ENCODE peak calls at places on chromosome 11, in nine cellular contexts. One of them, this sample, is unnamed.

GRCh38 chr11:106409201-106409600 is 331.7 kb downstream of the AASDHPPT start:
- DNase-seq in esophagus squamous epithelium: no peak
- DNase-seq in prostate gland: no peak
- DNase-seq in sigmoid colon: no peak
- DNase-seq in keratinocyte: no peak
- DNase-seq in GM12865: no peak
- DNase-seq in heart right ventricle: no peak
- DNase-seq in left ventricle myocardium inferior: no peak
- DNase-seq in epithelial cell of proximal tubule: no peak
- DNase-seq in this sample: no peak

GRCh38 chr11:78801161-78801884 is 226.7 kb upstream of the NARS2 start:
- DNase-seq in esophagus squamous epithelium: no peak
- DNase-seq in prostate gland: peak
- DNase-seq in sigmoid colon: peak
- DNase-seq in keratinocyte: peak
- DNase-seq in GM12865: no peak
- DNase-seq in heart right ventricle: peak
- DNase-seq in left ventricle myocardium inferior: no peak
- DNase-seq in epithelial cell of proximal tubule: peak
- DNase-seq in this sample: peak

GRCh38 chr11:9315078-9315688 is 790 bp upstream of the TMEM41B start:
- DNase-seq in esophagus squamous epithelium: no peak
- DNase-seq in prostate gland: no peak
- DNase-seq in sigmoid colon: no peak
- DNase-seq in keratinocyte: no peak
- DNase-seq in GM12865: no peak
- DNase-seq in heart right ventricle: no peak
- DNase-seq in left ventricle myocardium inferior: no peak
- DNase-seq in epithelial cell of proximal tubule: no peak
- DNase-seq in this sample: no peak

GRCh38 chr11:33461726-33462125 is 204.5 kb downstream of the HIPK3 start:
- DNase-seq in esophagus squamous epithelium: no peak
- DNase-seq in prostate gland: no peak
- DNase-seq in sigmoid colon: no peak
- DNase-seq in keratinocyte: no peak
- DNase-seq in GM12865: no peak
- DNase-seq in heart right ventricle: no peak
- DNase-seq in left ventricle myocardium inferior: no peak
- DNase-seq in epithelial cell of proximal tubule: no peak
- DNase-seq in this sample: no peak

GRCh38 chr11:112652786-112653390 is 308.3 kb upstream of the NCAM1 start:
- DNase-seq in esophagus squamous epithelium: no peak
- DNase-seq in prostate gland: no peak
- DNase-seq in sigmoid colon: no peak
- DNase-seq in keratinocyte: no peak
- DNase-seq in GM12865: no peak
- DNase-seq in heart right ventricle: no peak
- DNase-seq in left ventricle myocardium inferior: no peak
- DNase-seq in epithelial cell of proximal tubule: no peak
- DNase-seq in this sample: no peak

GRCh38 chr11:17599460-17599925 is 52.4 kb downstream of the OTOG start:
- DNase-seq in esophagus squamous epithelium: no peak
- DNase-seq in prostate gland: no peak
- DNase-seq in sigmoid colon: peak
- DNase-seq in keratinocyte: no peak
- DNase-seq in GM12865: no peak
- DNase-seq in heart right ventricle: no peak
- DNase-seq in left ventricle myocardium inferior: no peak
- DNase-seq in epithelial cell of proximal tubule: no peak
- DNase-seq in this sample: peak

GRCh38 chr11:120977470-120977869 is 46.4 kb upstream of the TBCEL start:
- DNase-seq in esophagus squamous epithelium: no peak
- DNase-seq in prostate gland: no peak
- DNase-seq in sigmoid colon: no peak
- DNase-seq in keratinocyte: no peak
- DNase-seq in GM12865: no peak
- DNase-seq in heart right ventricle: no peak
- DNase-seq in left ventricle myocardium inferior: no peak
- DNase-seq in epithelial cell of proximal tubule: no peak
- DNase-seq in this sample: no peak

GRCh38 chr11:70668204-70669202 is 270.2 kb downstream of the CTTN start:
- DNase-seq in esophagus squamous epithelium: no peak
- DNase-seq in prostate gland: no peak
- DNase-seq in sigmoid colon: no peak
- DNase-seq in keratinocyte: no peak
- DNase-seq in GM12865: no peak
- DNase-seq in heart right ventricle: no peak
- DNase-seq in left ventricle myocardium inferior: no peak
- DNase-seq in epithelial cell of proximal tubule: no peak
- DNase-seq in this sample: no peak

GRCh38 chr11:134025086-134025437 is 43.8 kb upstream of the JAM3 start:
- DNase-seq in esophagus squamous epithelium: no peak
- DNase-seq in prostate gland: no peak
- DNase-seq in sigmoid colon: no peak
- DNase-seq in keratinocyte: no peak
- DNase-seq in GM12865: no peak
- DNase-seq in heart right ventricle: peak
- DNase-seq in left ventricle myocardium inferior: peak
- DNase-seq in epithelial cell of proximal tubule: no peak
- DNase-seq in this sample: no peak

GRCh38 chr11:1073261-1073724 is 1.4 kb upstream of the MUC2 start:
- DNase-seq in esophagus squamous epithelium: no peak
- DNase-seq in prostate gland: peak
- DNase-seq in sigmoid colon: peak
- DNase-seq in keratinocyte: no peak
- DNase-seq in GM12865: no peak
- DNase-seq in heart right ventricle: peak
- DNase-seq in left ventricle myocardium inferior: peak
- DNase-seq in epithelial cell of proximal tubule: no peak
- DNase-seq in this sample: peak

GRCh38 chr11:27524155-27524554 is 17.6 kb upstream of the LIN7C start:
- DNase-seq in esophagus squamous epithelium: no peak
- DNase-seq in prostate gland: no peak
- DNase-seq in sigmoid colon: no peak
- DNase-seq in keratinocyte: no peak
- DNase-seq in GM12865: no peak
- DNase-seq in heart right ventricle: no peak
- DNase-seq in left ventricle myocardium inferior: no peak
- DNase-seq in epithelial cell of proximal tubule: peak
- DNase-seq in this sample: no peak

GRCh38 chr11:131422491-131422890 is 52.1 kb downstream of the NTM start:
- DNase-seq in esophagus squamous epithelium: no peak
- DNase-seq in prostate gland: no peak
- DNase-seq in sigmoid colon: no peak
- DNase-seq in keratinocyte: no peak
- DNase-seq in GM12865: no peak
- DNase-seq in heart right ventricle: no peak
- DNase-seq in left ventricle myocardium inferior: no peak
- DNase-seq in epithelial cell of proximal tubule: no peak
- DNase-seq in this sample: no peak

GRCh38 chr11:130829801-130830562 is 86.3 kb downstream of the SNX19 start:
- DNase-seq in esophagus squamous epithelium: no peak
- DNase-seq in prostate gland: no peak
- DNase-seq in sigmoid colon: peak
- DNase-seq in keratinocyte: no peak
- DNase-seq in GM12865: no peak
- DNase-seq in heart right ventricle: peak
- DNase-seq in left ventricle myocardium inferior: peak
- DNase-seq in epithelial cell of proximal tubule: no peak
- DNase-seq in this sample: peak

GRCh38 chr11:73218106-73218829 is at the start of gene P2RY2:
- DNase-seq in esophagus squamous epithelium: no peak
- DNase-seq in prostate gland: peak
- DNase-seq in sigmoid colon: peak
- DNase-seq in keratinocyte: no peak
- DNase-seq in GM12865: peak
- DNase-seq in heart right ventricle: peak
- DNase-seq in left ventricle myocardium inferior: peak
- DNase-seq in epithelial cell of proximal tubule: no peak
- DNase-seq in this sample: peak

GRCh38 chr11:72334651-72335050 is 90.7 kb upstream of the PHOX2A start:
- DNase-seq in esophagus squamous epithelium: no peak
- DNase-seq in prostate gland: no peak
- DNase-seq in sigmoid colon: no peak
- DNase-seq in keratinocyte: no peak
- DNase-seq in GM12865: no peak
- DNase-seq in heart right ventricle: no peak
- DNase-seq in left ventricle myocardium inferior: no peak
- DNase-seq in epithelial cell of proximal tubule: no peak
- DNase-seq in this sample: no peak

GRCh38 chr11:10618490-10618889 is 50.0 kb upstream of the LYVE1 start:
- DNase-seq in esophagus squamous epithelium: no peak
- DNase-seq in prostate gland: no peak
- DNase-seq in sigmoid colon: peak
- DNase-seq in keratinocyte: no peak
- DNase-seq in GM12865: no peak
- DNase-seq in heart right ventricle: no peak
- DNase-seq in left ventricle myocardium inferior: no peak
- DNase-seq in epithelial cell of proximal tubule: no peak
- DNase-seq in this sample: no peak

GRCh38 chr11:17533782-17534415 is 10.3 kb downstream of the USH1C start:
- DNase-seq in esophagus squamous epithelium: no peak
- DNase-seq in prostate gland: no peak
- DNase-seq in sigmoid colon: no peak
- DNase-seq in keratinocyte: no peak
- DNase-seq in GM12865: no peak
- DNase-seq in heart right ventricle: no peak
- DNase-seq in left ventricle myocardium inferior: no peak
- DNase-seq in epithelial cell of proximal tubule: no peak
- DNase-seq in this sample: no peak

GRCh38 chr11:91707652-91708051 is 517.0 kb upstream of the FAT3 start:
- DNase-seq in esophagus squamous epithelium: no peak
- DNase-seq in prostate gland: no peak
- DNase-seq in sigmoid colon: no peak
- DNase-seq in keratinocyte: no peak
- DNase-seq in GM12865: no peak
- DNase-seq in heart right ventricle: no peak
- DNase-seq in left ventricle myocardium inferior: no peak
- DNase-seq in epithelial cell of proximal tubule: no peak
- DNase-seq in this sample: no peak

GRCh38 chr11:83970061-83970671 is 684.0 kb upstream of the CCDC90B start:
- DNase-seq in esophagus squamous epithelium: no peak
- DNase-seq in prostate gland: no peak
- DNase-seq in sigmoid colon: no peak
- DNase-seq in keratinocyte: no peak
- DNase-seq in GM12865: peak
- DNase-seq in heart right ventricle: no peak
- DNase-seq in left ventricle myocardium inferior: no peak
- DNase-seq in epithelial cell of proximal tubule: no peak
- DNase-seq in this sample: no peak

GRCh38 chr11:73114110-73114834 is 27.8 kb downstream of the FCHSD2 start:
- DNase-seq in esophagus squamous epithelium: no peak
- DNase-seq in prostate gland: no peak
- DNase-seq in sigmoid colon: no peak
- DNase-seq in keratinocyte: peak
- DNase-seq in GM12865: no peak
- DNase-seq in heart right ventricle: no peak
- DNase-seq in left ventricle myocardium inferior: no peak
- DNase-seq in epithelial cell of proximal tubule: no peak
- DNase-seq in this sample: no peak

GRCh38 chr11:17648528-17648927 is 70.8 kb upstream of the MYOD1 start:
- DNase-seq in esophagus squamous epithelium: no peak
- DNase-seq in prostate gland: no peak
- DNase-seq in sigmoid colon: no peak
- DNase-seq in keratinocyte: no peak
- DNase-seq in GM12865: no peak
- DNase-seq in heart right ventricle: no peak
- DNase-seq in left ventricle myocardium inferior: no peak
- DNase-seq in epithelial cell of proximal tubule: no peak
- DNase-seq in this sample: no peak

GRCh38 chr11:66904055-66904454 is 47.2 kb downstream of the LRFN4 start:
- DNase-seq in esophagus squamous epithelium: no peak
- DNase-seq in prostate gland: no peak
- DNase-seq in sigmoid colon: no peak
- DNase-seq in keratinocyte: no peak
- DNase-seq in GM12865: no peak
- DNase-seq in heart right ventricle: no peak
- DNase-seq in left ventricle myocardium inferior: no peak
- DNase-seq in epithelial cell of proximal tubule: no peak
- DNase-seq in this sample: no peak

GRCh38 chr11:106389096-106389495 is 311.6 kb downstream of the AASDHPPT start:
- DNase-seq in esophagus squamous epithelium: no peak
- DNase-seq in prostate gland: no peak
- DNase-seq in sigmoid colon: no peak
- DNase-seq in keratinocyte: no peak
- DNase-seq in GM12865: no peak
- DNase-seq in heart right ventricle: no peak
- DNase-seq in left ventricle myocardium inferior: no peak
- DNase-seq in epithelial cell of proximal tubule: peak
- DNase-seq in this sample: no peak

GRCh38 chr11:13183094-13183825 is 94.3 kb upstream of the BMAL1 start:
- DNase-seq in esophagus squamous epithelium: no peak
- DNase-seq in prostate gland: no peak
- DNase-seq in sigmoid colon: no peak
- DNase-seq in keratinocyte: no peak
- DNase-seq in GM12865: peak
- DNase-seq in heart right ventricle: no peak
- DNase-seq in left ventricle myocardium inferior: no peak
- DNase-seq in epithelial cell of proximal tubule: no peak
- DNase-seq in this sample: peak
- H3K4me3 ChIP-seq in esophagus squamous epithelium: peak
- H3K4me3 ChIP-seq in prostate gland: no peak
- H3K4me3 ChIP-seq in sigmoid colon: no peak
- H3K4me3 ChIP-seq in keratinocyte: peak
- H3K4me3 ChIP-seq in GM12865: no peak
- H3K4me3 ChIP-seq in heart right ventricle: peak
- H3K4me3 ChIP-seq in left ventricle myocardium inferior: peak
- H3K4me3 ChIP-seq in epithelial cell of proximal tubule: peak
- H3K4me3 ChIP-seq in this sample: no peak

GRCh38 chr11:117239295-117239694 is 6.8 kb downstream of the RNF214 start:
- DNase-seq in esophagus squamous epithelium: no peak
- DNase-seq in prostate gland: no peak
- DNase-seq in sigmoid colon: no peak
- DNase-seq in keratinocyte: no peak
- DNase-seq in GM12865: no peak
- DNase-seq in heart right ventricle: no peak
- DNase-seq in left ventricle myocardium inferior: no peak
- DNase-seq in epithelial cell of proximal tubule: no peak
- DNase-seq in this sample: peak
- TF ChIP-seq CTCF in esophagus squamous epithelium: no peak
- TF ChIP-seq CTCF in prostate gland: no peak
- TF ChIP-seq CTCF in sigmoid colon: no peak
- TF ChIP-seq CTCF in keratinocyte: no peak
- TF ChIP-seq CTCF in GM12865: no peak
- TF ChIP-seq CTCF in heart right ventricle: no peak
- TF ChIP-seq CTCF in left ventricle myocardium inferior: no peak
- TF ChIP-seq CTCF in epithelial cell of proximal tubule: no peak
- TF ChIP-seq CTCF in this sample: no peak

GRCh38 chr11:86374121-86374520 is 566 bp upstream of the CCDC81 start:
- DNase-seq in esophagus squamous epithelium: no peak
- DNase-seq in prostate gland: no peak
- DNase-seq in sigmoid colon: no peak
- DNase-seq in keratinocyte: no peak
- DNase-seq in GM12865: no peak
- DNase-seq in heart right ventricle: no peak
- DNase-seq in left ventricle myocardium inferior: no peak
- DNase-seq in epithelial cell of proximal tubule: no peak
- DNase-seq in this sample: no peak
- H3K4me3 ChIP-seq in esophagus squamous epithelium: no peak
- H3K4me3 ChIP-seq in prostate gland: no peak
- H3K4me3 ChIP-seq in sigmoid colon: no peak
- H3K4me3 ChIP-seq in keratinocyte: no peak
- H3K4me3 ChIP-seq in GM12865: no peak
- H3K4me3 ChIP-seq in heart right ventricle: peak
- H3K4me3 ChIP-seq in left ventricle myocardium inferior: peak
- H3K4me3 ChIP-seq in epithelial cell of proximal tubule: no peak
- H3K4me3 ChIP-seq in this sample: no peak

GRCh38 chr11:64656797-64657196 is 65.8 kb downstream of the SLC22A12 start:
- DNase-seq in esophagus squamous epithelium: no peak
- DNase-seq in prostate gland: no peak
- DNase-seq in sigmoid colon: no peak
- DNase-seq in keratinocyte: no peak
- DNase-seq in GM12865: no peak
- DNase-seq in heart right ventricle: no peak
- DNase-seq in left ventricle myocardium inferior: no peak
- DNase-seq in epithelial cell of proximal tubule: no peak
- DNase-seq in this sample: no peak
- TF ChIP-seq CTCF in esophagus squamous epithelium: no peak
- TF ChIP-seq CTCF in prostate gland: no peak
- TF ChIP-seq CTCF in sigmoid colon: no peak
- TF ChIP-seq CTCF in keratinocyte: no peak
- TF ChIP-seq CTCF in GM12865: no peak
- TF ChIP-seq CTCF in heart right ventricle: no peak
- TF ChIP-seq CTCF in left ventricle myocardium inferior: no peak
- TF ChIP-seq CTCF in epithelial cell of proximal tubule: no peak
- TF ChIP-seq CTCF in this sample: no peak

This sample was measured in adrenal gland.